ENCODE peak calls at places on chromosomes 6 and 20, in four cellular contexts. X, U, O and E are unnamed samples. For H4K20me1, the result is how much of the 10 kb centered on the place peaks cover.

GRCh38 chr6:2862712-2863174 is 21.1 kb upstream of the SERPINB1 start:
- DNase-seq in X (no peak), U (no peak), O (no peak), E (no peak)

GRCh38 chr20:41169791-41170351 is 32.5 kb downstream of the PLCG1 start:
- DNase-seq in X (peak), U (peak), O (no peak), E (no peak)

GRCh38 chr6:99187429-99187828 is 162.0 kb downstream of the FAXC start:
- DNase-seq in X (peak), U (peak), O (no peak), E (no peak)

GRCh38 chr20:43631598-43631997 is 35.3 kb upstream of the MYBL2 start:
- DNase-seq in X (no peak), U (no peak), O (no peak), E (no peak)

GRCh38 chr6:143007626-143008025 is 53.1 kb upstream of the AIG1 start:
- DNase-seq in X (peak), U (no peak), O (no peak), E (no peak)

GRCh38 chr20:47708953-47709833 is 76.1 kb downstream of the SULF2 start:
- DNase-seq in X (no peak), U (no peak), O (no peak), E (no peak)

GRCh38 chr20:41889125-41889870 is 271.1 kb upstream of the CHD6 start:
- DNase-seq in X (no peak), U (peak), O (peak), E (peak)

GRCh38 chr6:40693767-40694166 is 106.6 kb upstream of the LRFN2 start:
- DNase-seq in X (no peak), U (no peak), O (no peak), E (no peak)

GRCh38 chr6:3013486-3013885 is 13.8 kb downstream of the NQO2 start:
- DNase-seq in X (peak), U (peak), O (no peak), E (no peak)

GRCh38 chr6:132369526-132369925 is 31.7 kb downstream of the MOXD1 start:
- DNase-seq in X (peak), U (peak), O (no peak), E (no peak)

GRCh38 chr6:149854532-149854931 is 9.6 kb downstream of the LRP11 start:
- DNase-seq in X (peak), U (peak), O (no peak), E (no peak)

GRCh38 chr20:43830883-43831282 is 83.8 kb upstream of the TOX2 start:
- DNase-seq in X (no peak), U (no peak), O (no peak), E (no peak)

GRCh38 chr6:16239798-16240123 is 1.4 kb downstream of the GMPR start:
- DNase-seq in X (peak), U (no peak), O (peak), E (peak)

GRCh38 chr20:36214684-36215256 is 21.5 kb upstream of the AAR2 start:
- DNase-seq in X (peak), U (peak), O (peak), E (peak)

GRCh38 chr6:140538926-140539325 is 1164.5 kb upstream of the CITED2 start:
- DNase-seq in X (peak), U (peak), O (no peak), E (no peak)

GRCh38 chr6:53437557-53438202 is 88.9 kb upstream of the ELOVL5 start:
- DNase-seq in X (peak), U (peak), O (peak), E (peak)

GRCh38 chr6:141969201-141969600 is 163.5 kb upstream of the GJE1 start:
- DNase-seq in X (no peak), U (no peak), O (no peak), E (no peak)

GRCh38 chr20:62895539-62895938 is 30.8 kb downstream of the DIDO1 start:
- DNase-seq in X (no peak), U (no peak), O (no peak), E (no peak)

GRCh38 chr6:110048221-110048875 is 70.2 kb downstream of the GPR6 start:
- DNase-seq in X (peak), U (no peak), O (no peak), E (no peak)

GRCh38 chr6:122726649-122727048 is 52.9 kb upstream of the FABP7 start:
- DNase-seq in X (peak), U (peak), O (peak), E (peak)

GRCh38 chr6:40585661-40586269 is 1.4 kb downstream of the LRFN2 start:
- DNase-seq in X (no peak), U (no peak), O (peak), E (peak)

GRCh38 chr6:71886184-71887005 is at the start of gene RIMS1:
- DNase-seq in X (peak), U (no peak), O (peak), E (peak)

GRCh38 chr6:107656883-107657282 is 167.0 kb downstream of the SOBP start:
- DNase-seq in X (no peak), U (no peak), O (no peak), E (no peak)

GRCh38 chr20:20060234-20060998 is 8.1 kb downstream of the CFAP61 start:
- DNase-seq in X (no peak), U (no peak), O (no peak), E (no peak)

GRCh38 chr6:113632220-113632864 is 224.8 kb upstream of the MARCKS start:
- DNase-seq in X (peak), U (peak), O (no peak), E (no peak)

GRCh38 chr6:166025149-166025898 is 142.3 kb downstream of the TBXT start:
- DNase-seq in X (peak), U (no peak), O (no peak), E (no peak)

GRCh38 chr6:89140347-89141159 is 5.3 kb upstream of the PM20D2 start:
- DNase-seq in X (peak), U (peak), O (no peak), E (no peak)

GRCh38 chr6:116291701-116292396 is 12.1 kb upstream of the TSPYL1 start:
- DNase-seq in X (no peak), U (no peak), O (no peak), E (no peak)

GRCh38 chr20:36307412-36308317 is 1.5 kb downstream of the DLGAP4 start:
- DNase-seq in X (no peak), U (no peak), O (no peak), E (peak)

GRCh38 chr6:1580109-1580508 is 29.6 kb upstream of the FOXC1 start:
- DNase-seq in X (peak), U (no peak), O (no peak), E (no peak)

GRCh38 chr20:62710886-62711702 is 2.5 kb downstream of the NTSR1 start:
- DNase-seq in X (peak), U (peak), O (no peak), E (no peak)

GRCh38 chr6:156864557-156864956 is 87.4 kb downstream of the ARID1B start:
- DNase-seq in X (no peak), U (peak), O (no peak), E (no peak)

GRCh38 chr6:57254055-57254717 is 32.1 kb upstream of the RAB23 start:
- DNase-seq in X (no peak), U (no peak), O (no peak), E (peak)

GRCh38 chr6:17863971-17864754 is 123.3 kb downstream of the KIF13A start:
- DNase-seq in X (peak), U (peak), O (no peak), E (no peak)

GRCh38 chr20:21102252-21102609 is 3.9 kb downstream of the LINC00237 start:
- DNase-seq in X (no peak), U (no peak), O (peak), E (peak)

GRCh38 chr20:57676517-57677322 is 33.1 kb downstream of the PMEPA1 start:
- DNase-seq in X (no peak), U (no peak), O (no peak), E (no peak)

GRCh38 chr6:139821669-139822223 is 447.3 kb upstream of the CITED2 start:
- DNase-seq in X (no peak), U (no peak), O (no peak), E (no peak)

GRCh38 chr6:32146687-32147086 is 5.1 kb downstream of the PRRT1 start:
- DNase-seq in X (no peak), U (no peak), O (no peak), E (no peak)
- H3K9ac ChIP-seq in X (no peak), U (no peak), O (no peak), E (no peak)

DNA sequence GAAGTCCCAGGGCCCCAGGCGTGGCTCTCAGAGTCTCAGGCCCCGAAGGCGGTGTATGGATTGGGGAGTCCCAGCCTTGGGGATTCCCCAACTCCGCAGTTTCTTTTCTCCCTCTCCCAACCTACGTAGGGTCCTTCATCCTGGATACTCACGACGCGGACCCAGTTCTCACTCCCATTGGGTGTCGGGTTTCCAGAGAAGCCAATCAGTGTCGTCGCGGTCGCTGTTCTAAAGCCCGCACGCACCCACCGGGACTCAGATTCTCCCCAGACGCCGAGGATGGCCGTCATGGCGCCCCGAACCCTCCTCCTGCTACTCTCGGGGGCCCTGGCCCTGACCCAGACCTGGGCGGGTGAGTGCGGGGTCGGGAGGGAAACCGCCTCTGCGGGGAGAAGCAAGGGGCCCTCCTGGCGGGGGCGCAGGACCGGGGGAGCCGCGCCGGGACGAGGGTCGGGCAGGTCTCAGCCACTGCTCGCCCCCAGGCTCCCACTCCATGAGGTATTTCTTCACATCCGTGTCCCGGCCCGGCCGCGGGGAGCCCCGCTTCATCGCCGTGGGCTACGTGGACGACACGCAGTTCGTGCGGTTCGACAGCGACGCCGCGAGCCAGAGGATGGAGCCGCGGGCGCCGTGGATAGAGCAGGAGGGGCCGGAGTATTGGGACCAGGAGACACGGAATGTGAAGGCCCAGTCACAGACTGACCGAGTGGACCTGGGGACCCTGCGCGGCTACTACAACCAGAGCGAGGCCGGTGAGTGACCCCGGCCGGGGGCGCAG is at the start of gene HLA-A:
- DNase-seq in X (peak), U (peak), O (peak), E (peak)
- H2AFZ ChIP-seq in X (peak), U (peak), O (peak), E (peak)

GRCh38 chr20:50916934-50917333 is 14.3 kb downstream of the ADNP start:
- DNase-seq in X (no peak), U (no peak), O (no peak), E (no peak)
- H4K20me1 ChIP-seq in X (under half), U (half or more), O (under half), E (half or more)

GRCh38 chr6:148758492-148758891 is 11.7 kb downstream of the UST start:
- DNase-seq in X (no peak), U (no peak), O (no peak), E (no peak)
- H3K9ac ChIP-seq in X (no peak), U (no peak), O (no peak), E (no peak)

GRCh38 chr6:28220164-28221133 is 4.6 kb upstream of the ZSCAN9 start:
- DNase-seq in X (no peak), U (peak), O (no peak), E (no peak)
- H2AFZ ChIP-seq in X (peak), U (no peak), O (no peak), E (no peak)

GRCh38 chr20:1309439-1309847 is 19.5 kb downstream of the SDCBP2 start:
- DNase-seq in X (no peak), U (no peak), O (peak), E (no peak)
- H4K20me1 ChIP-seq in X (under half), U (under half), O (under half), E (under half)

GRCh38 chr6:13302291-13302690 is 26.0 kb downstream of the TBC1D7 start:
- DNase-seq in X (no peak), U (no peak), O (no peak), E (no peak)
- H3K9ac ChIP-seq in X (peak), U (no peak), O (no peak), E (no peak)

GRCh38 chr6:6546318-6547110 is 42.0 kb upstream of the LY86 start:
- DNase-seq in X (no peak), U (peak), O (peak), E (peak)
- H2AFZ ChIP-seq in X (no peak), U (peak), O (peak), E (peak)

DNA sequence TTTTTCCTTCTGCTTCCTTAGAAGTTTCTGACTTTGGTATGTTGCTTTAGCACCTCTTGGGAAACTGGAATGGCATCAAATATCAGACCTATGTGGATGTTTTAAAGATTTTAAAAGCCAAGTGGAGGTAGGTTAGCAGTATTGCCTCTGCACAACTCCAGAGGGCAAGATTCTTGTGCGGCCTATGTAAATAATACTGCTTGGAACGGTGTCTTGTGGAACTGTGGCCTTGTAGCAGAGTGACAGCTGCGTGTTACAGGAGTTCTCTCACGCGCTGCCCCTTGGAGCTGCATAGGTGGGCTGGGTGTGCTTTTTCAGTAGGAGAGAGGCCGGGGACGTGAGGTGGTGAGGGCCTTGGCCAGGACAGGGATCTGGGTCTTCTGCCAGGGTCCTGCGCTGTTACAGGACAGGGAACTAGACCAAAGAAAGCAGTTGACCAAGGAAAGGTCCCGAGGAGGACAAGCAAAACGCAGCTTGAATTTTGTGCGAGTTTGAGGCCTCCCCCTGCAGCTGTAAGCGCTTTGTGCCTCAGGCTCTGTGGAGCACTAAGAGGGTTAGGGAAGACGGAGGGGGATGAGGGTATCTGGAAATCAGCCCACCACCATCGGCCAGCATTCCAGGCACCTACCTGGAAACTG is 1.5 kb downstream of the TMEM181 start:
- DNase-seq in X (no peak), U (no peak), O (no peak), E (no peak)
- H4K20me1 ChIP-seq in X (under half), U (under half), O (under half), E (half or more)